ENCODE peak calls at places on chromosomes 4 and X, in four cellular contexts. J, T, P and C are unnamed samples.

GRCh38 chrX:149039057-149039456 is 466.0 kb downstream of the IDS start:
- DNase-seq in J (no peak), T (no peak), P (no peak), C (no peak)

GRCh38 chrX:16445166-16445752 is 204.7 kb upstream of the S100G start:
- DNase-seq in P (peak), T (peak), J (no peak), C (no peak)

GRCh38 chr4:158769175-158769831 is 477 bp downstream of the FNIP2 start:
- DNase-seq in J (peak), T (peak), P (no peak), C (peak)

GRCh38 chrX:7054219-7055206 is 93.0 kb upstream of the STS start:
- DNase-seq in T (no peak), P (no peak), J (no peak), C (no peak)

GRCh38 chr4:183249854-183250253 is 70.2 kb downstream of the CLDN22 start:
- DNase-seq in J (no peak), P (no peak), T (no peak), C (no peak)

GRCh38 chrX:45527834-45528233 is 327.2 kb upstream of the DIPK2B start:
- DNase-seq in P (no peak), J (no peak), T (no peak), C (no peak)

GRCh38 chrX:19705196-19705769 is 182.1 kb downstream of the SH3KBP1 start:
- DNase-seq in J (no peak), P (no peak), T (no peak), C (no peak)

GRCh38 chrX:39301041-39301440 is 499.8 kb downstream of the MID1IP1 start:
- DNase-seq in P (no peak), T (no peak), J (no peak), C (no peak)

GRCh38 chrX:77900688-77901087 is 1.4 kb downstream of the COX7B start:
- DNase-seq in P (no peak), J (no peak), T (no peak), C (no peak)

GRCh38 chr4:125801373-125801772 is 486.6 kb downstream of the FAT4 start:
- DNase-seq in T (no peak), J (no peak), P (no peak), C (no peak)

GRCh38 chrX:97743014-97743413 is 859.3 kb downstream of the RPA4 start:
- DNase-seq in P (no peak), J (no peak), T (no peak), C (no peak)

GRCh38 chr4:4323705-4324534 is 33.9 kb downstream of the ZBTB49 start:
- DNase-seq in T (no peak), P (no peak), J (peak), C (no peak)

GRCh38 chr4:121253961-121254360 is 89.8 kb upstream of the TNIP3 start:
- DNase-seq in T (no peak), P (no peak), J (no peak), C (no peak)

GRCh38 chrX:23727206-23727605 is 15.9 kb downstream of the ACOT9 start:
- DNase-seq in T (no peak), P (no peak), J (no peak), C (no peak)

GRCh38 chrX:81586091-81586490 is 384.2 kb downstream of the SH3BGRL start:
- DNase-seq in J (no peak), P (no peak), T (no peak), C (no peak)

GRCh38 chrX:105191878-105192277 is 28.6 kb downstream of the TEX13A start:
- DNase-seq in J (no peak), P (no peak), T (no peak), C (no peak)

GRCh38 chrX:78105944-78106650 is 2.0 kb downstream of the PGK1 start:
- DNase-seq in P (no peak), J (no peak), T (no peak), C (no peak)

GRCh38 chrX:120499301-120500097 is 30.4 kb upstream of the LAMP2 start:
- DNase-seq in P (no peak), T (no peak), J (no peak), C (no peak)

GRCh38 chr4:94806376-94806775 is 48.6 kb downstream of the BMPR1B start:
- DNase-seq in T (no peak), P (no peak), J (no peak), C (no peak)

GRCh38 chr4:38278255-38278654 is 318.1 kb downstream of the PTTG2 start:
- DNase-seq in J (no peak), P (no peak), T (no peak), C (no peak)

GRCh38 chr4:180909279-180909678 is 1333.9 kb upstream of the TENM3 start:
- DNase-seq in P (no peak), T (no peak), J (no peak), C (no peak)

GRCh38 chrX:14927391-14927790 is 54.2 kb downstream of the MOSPD2 start:
- DNase-seq in J (no peak), T (no peak), P (no peak), C (no peak)

GRCh38 chrX:44890247-44890646 is 17.3 kb downstream of the KDM6A start:
- DNase-seq in P (no peak), T (no peak), J (no peak), C (no peak)

GRCh38 chrX:47231167-47231566 is 1.6 kb upstream of the USP11 start:
- DNase-seq in P (no peak), T (no peak), J (no peak), C (no peak)

GRCh38 chr4:114193625-114194399 is 214.4 kb upstream of the ARSJ start:
- DNase-seq in T (no peak), P (no peak), J (no peak), C (no peak)

GRCh38 chrX:102517331-102517730 is 792 bp upstream of the TMSB15A start:
- DNase-seq in T (no peak), P (no peak), J (no peak), C (no peak)

GRCh38 chrX:9807355-9808182 is 21.3 kb downstream of the SHROOM2 start:
- DNase-seq in J (no peak), T (no peak), P (no peak), C (no peak)

GRCh38 chr4:138223191-138223910 is 18.8 kb downstream of the SLC7A11 start:
- DNase-seq in J (no peak), P (no peak), T (no peak), C (no peak)

GRCh38 chr4:8662776-8663175 is 70.2 kb downstream of the CPZ start:
- DNase-seq in P (no peak), J (no peak), T (no peak), C (no peak)

GRCh38 chr4:89653012-89653411 is 183.9 kb downstream of the SNCA start:
- DNase-seq in P (no peak), J (no peak), T (no peak), C (no peak)

GRCh38 chr4:110778526-110778925 is 155.6 kb upstream of the PITX2 start:
- DNase-seq in P (no peak), J (no peak), T (no peak), C (no peak)